ENCODE peak calls at places on chromosomes 7 and 10, in eight cellular contexts. H is A549, Q is dorsolateral prefrontal cortex, E is left ventricle myocardium inferior, Y is sigmoid colon, L is RWPE1, Z is AG04450, D is heart left ventricle. X is an unnamed sample.

GRCh38 chr7:51324206-51324884 is 7.7 kb upstream of the COBL start:
- DNase-seq in H (no peak), Q (no peak), E (no peak), Y (no peak), L (peak; percentile 63), Z (no peak), D (no peak), X (peak; percentile 81)

GRCh38 chr7:140049339-140050024 is 13.3 kb downstream of the PARP12 start:
- DNase-seq in H (no peak), Q (no peak), E (no peak), Y (no peak), L (no peak), Z (no peak), D (no peak), X (no peak)

GRCh38 chr7:120658516-120658915 is 199.4 kb downstream of the TSPAN12 start:
- DNase-seq in H (no peak), Q (no peak), E (no peak), Y (no peak), L (no peak), Z (no peak), D (no peak), X (no peak)

GRCh38 chr10:19302117-19302516 is 253.5 kb downstream of the MALRD1 start:
- DNase-seq in H (no peak), Q (no peak), E (no peak), Y (no peak), L (peak; percentile 31), Z (peak; percentile 45), D (no peak), X (no peak)

GRCh38 chr10:17981766-17982380 is 30.2 kb downstream of the SLC39A12 start:
- DNase-seq in H (no peak), Q (no peak), E (no peak), Y (no peak), L (peak; percentile 26), Z (peak; percentile 70), D (no peak), X (no peak)

GRCh38 chr7:30276203-30276900 is 8.0 kb upstream of the ZNRF2 start:
- DNase-seq in H (peak; percentile 40), Q (no peak), E (no peak), Y (no peak), L (peak; percentile 46), Z (no peak), D (no peak), X (peak; percentile 16)

GRCh38 chr10:110353244-110354119 is 48.8 kb upstream of the SMNDC1 start:
- DNase-seq in H (peak; percentile 44), Q (peak; percentile 72), E (no peak), Y (no peak), L (peak; percentile 84), Z (peak; percentile 74), D (no peak), X (peak; percentile 29)

GRCh38 chr10:101234333-101234732 is 5.1 kb upstream of the LBX1 start:
- DNase-seq in H (no peak), Q (no peak), E (no peak), Y (no peak), L (no peak), Z (no peak), D (no peak), X (no peak)

GRCh38 chr10:19785366-19785765 is 30.9 kb upstream of the PLXDC2 start:
- DNase-seq in H (no peak), Q (no peak), E (no peak), Y (no peak), L (no peak), Z (no peak), D (no peak), X (no peak)

GRCh38 chr10:130074639-130075038 is 36.0 kb downstream of the C10orf143 start:
- DNase-seq in H (no peak), Q (no peak), E (no peak), Y (no peak), L (peak; percentile 12), Z (no peak), D (no peak), X (no peak)

GRCh38 chr10:121335386-121335925 is 262.8 kb downstream of the FGFR2 start:
- DNase-seq in H (no peak), Q (no peak), E (no peak), Y (no peak), L (no peak), Z (no peak), D (no peak), X (peak; percentile 27)

GRCh38 chr7:119630570-119630969 is 642.4 kb upstream of the KCND2 start:
- DNase-seq in H (no peak), Q (no peak), E (no peak), Y (no peak), L (no peak), Z (no peak), D (no peak), X (no peak)

GRCh38 chr7:121076350-121077164 is 88.0 kb downstream of the CPED1 start:
- DNase-seq in H (no peak), Q (no peak), E (no peak), Y (no peak), L (peak; percentile 45), Z (peak; percentile 55), D (no peak), X (no peak)

GRCh38 chr7:92987543-92987942 is 130.2 kb downstream of the SAMD9 start:
- DNase-seq in H (no peak), Q (no peak), E (no peak), Y (no peak), L (no peak), Z (no peak), D (no peak), X (no peak)

GRCh38 chr10:110209926-110210662 is 2.7 kb downstream of the MXI1 start:
- DNase-seq in H (peak; percentile 29), Q (peak; percentile 70), E (peak; percentile 64), Y (peak; percentile 90), L (peak; percentile 33), Z (no peak), D (peak; percentile 65), X (no peak)

GRCh38 chr10:79116801-79117723 is 48.3 kb downstream of the ZMIZ1 start:
- DNase-seq in H (no peak), Q (no peak), E (peak; percentile 57), Y (peak; percentile 86), L (no peak), Z (no peak), D (no peak), X (no peak)

GRCh38 chr10:130744631-130745030 is 566.9 kb downstream of the TCERG1L start:
- DNase-seq in H (no peak), Q (peak; percentile 15), E (no peak), Y (peak; percentile 24), L (no peak), Z (no peak), D (no peak), X (no peak)

DNA sequence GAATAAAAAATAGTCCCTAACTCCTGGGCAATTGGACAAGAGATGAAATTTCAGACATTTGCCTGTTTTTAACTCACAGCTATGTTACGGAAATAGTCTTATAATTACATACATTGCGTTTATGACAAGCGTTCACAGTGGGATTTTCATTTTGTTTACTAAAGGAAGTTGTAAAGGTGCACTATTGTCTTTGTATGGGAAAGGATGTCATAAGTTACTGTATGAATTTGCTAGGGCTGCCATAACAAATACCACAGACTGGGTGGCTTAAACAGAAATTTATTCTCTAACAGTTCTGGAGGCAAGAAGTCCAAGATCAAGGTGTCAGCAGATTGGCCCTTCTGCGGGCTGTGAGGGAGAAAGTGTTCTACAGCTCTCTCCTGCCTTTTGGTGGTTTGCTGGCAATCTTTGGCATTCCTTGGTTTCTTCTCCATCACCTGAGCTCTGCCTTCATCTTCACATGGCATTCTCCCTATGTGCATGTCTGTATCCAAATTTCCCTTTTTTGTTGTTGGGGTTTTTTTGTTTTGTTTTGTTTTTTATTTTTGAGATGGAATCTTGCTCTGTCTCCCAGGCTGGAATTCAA is 5.6 kb downstream of the NFE2L3 start:
- DNase-seq in H (no peak), Q (no peak), E (no peak), Y (no peak), L (no peak), Z (no peak), D (no peak), X (no peak)
- H3K27ac ChIP-seq in H (no peak overlapping the region), Q (no peak overlapping the region), E (no peak overlapping the region), Y (no peak overlapping the region), L (no peak overlapping the region), Z (no peak overlapping the region), D (no peak overlapping the region), X (no peak overlapping the region)

DNA sequence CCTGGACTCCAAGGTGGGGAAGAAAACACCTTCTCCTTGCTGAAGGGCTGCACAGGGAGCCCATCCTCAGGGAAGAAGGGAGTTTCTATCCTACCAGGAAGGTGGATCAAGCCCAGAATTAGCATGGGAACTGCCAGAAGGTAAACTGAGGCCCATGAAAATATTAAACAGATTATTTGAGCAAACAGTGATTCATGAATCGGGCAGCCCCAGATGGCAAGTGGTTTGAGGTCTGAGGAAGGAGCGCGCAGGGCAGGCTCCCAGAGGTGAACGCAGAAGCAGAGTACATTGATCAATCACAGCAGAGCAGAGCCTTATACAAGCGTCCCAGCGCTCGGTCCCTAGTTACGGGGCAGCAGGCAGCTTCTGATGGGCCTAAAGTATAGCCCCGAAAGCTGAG is 35.8 kb upstream of the PROSER2 start:
- DNase-seq in H (no peak), Q (no peak), E (no peak), Y (peak; percentile 18), L (no peak), Z (no peak), D (no peak), X (no peak)
- H3K27ac ChIP-seq in H (no peak overlapping the region), Q (no peak overlapping the region), E (no peak overlapping the region), Y (no peak overlapping the region), L (no peak overlapping the region), Z (no peak overlapping the region), D (no peak overlapping the region), X (no peak overlapping the region)

GRCh38 chr10:119396709-119397071 is 145.8 kb downstream of the RGS10 start:
- DNase-seq in H (no peak), Q (no peak), E (no peak), Y (no peak), L (no peak), Z (no peak), D (no peak), X (no peak)
- H3K27ac ChIP-seq in H (no peak overlapping the region), Q (no peak overlapping the region), E (peak overlapping the region; percentile 74), Y (no peak overlapping the region), L (no peak overlapping the region), Z (no peak overlapping the region), D (no peak overlapping the region), X (no peak overlapping the region)

DNA sequence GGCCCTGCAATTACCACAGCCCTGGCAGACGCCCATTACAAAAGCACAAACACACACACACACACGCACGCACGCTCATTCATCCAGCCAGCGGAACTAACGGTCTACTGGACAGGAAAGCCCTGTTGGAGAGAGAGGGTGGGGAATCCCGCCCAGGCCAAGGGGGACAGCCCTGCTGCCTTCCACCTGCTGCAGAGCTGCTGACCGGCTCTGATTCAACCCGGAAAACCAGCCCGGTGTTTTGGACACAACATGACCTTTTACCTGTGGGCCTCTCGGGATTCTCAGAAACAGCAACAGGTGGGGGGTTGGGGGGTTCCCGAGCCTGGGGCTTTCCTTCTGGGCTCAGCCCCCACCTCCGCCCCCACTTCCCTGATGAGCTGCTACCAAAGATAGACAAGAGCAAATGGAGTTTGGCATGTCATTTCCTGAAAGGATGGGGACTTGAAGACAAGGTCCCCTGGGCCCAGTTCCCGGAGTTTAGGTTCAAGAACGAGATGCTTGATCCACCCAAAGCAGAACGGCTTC is 18.5 kb upstream of the SERPINE1 start:
- DNase-seq in H (no peak), Q (no peak), E (peak; percentile 64), Y (no peak), L (no peak), Z (no peak), D (peak; percentile 77), X (peak; percentile 7)
- H3K27ac ChIP-seq in H (peak overlapping the region; percentile 74), Q (no peak overlapping the region), E (peak overlapping the region; percentile 65), Y (peak overlapping the region; percentile 28), L (peak overlapping the region; percentile 88), Z (no peak overlapping the region), D (no peak overlapping the region), X (no peak overlapping the region)

GRCh38 chr10:132726194-132726593 is 59.8 kb downstream of the NKX6-2 start:
- DNase-seq in H (no peak), Q (no peak), E (no peak), Y (no peak), L (no peak), Z (no peak), D (no peak), X (no peak)
- H3K27ac ChIP-seq in H (no peak overlapping the region), Q (no peak overlapping the region), E (no peak overlapping the region), Y (no peak overlapping the region), L (no peak overlapping the region), Z (no peak overlapping the region), D (no peak overlapping the region), X (no peak overlapping the region)

X was measured in caudate nucleus.